ENCODE peak calls at places on chromosomes 5 and 9, in four cellular contexts. K is HepG2, Z is K562, T is GM12878. Q is an unnamed sample.

GRCh38 chr5:133251296-133252132 is 199.7 kb downstream of the HSPA4 start:
- DNase-seq in K (peak), Z (no peak), T (no peak), Q (no peak)

GRCh38 chr9:94588681-94589080 is 4.9 kb downstream of the FBP2 start:
- DNase-seq in K (no peak), Z (no peak), T (no peak), Q (no peak)

GRCh38 chr5:171869956-171870355 is 84.3 kb downstream of the SMIM23 start:
- DNase-seq in K (no peak), Z (no peak), T (no peak), Q (no peak)

GRCh38 chr9:82021198-82021597 is 32.6 kb downstream of the SPATA31D1 start:
- DNase-seq in K (peak), Z (no peak), T (no peak), Q (peak)

GRCh38 chr9:101510344-101510940 is 23.2 kb upstream of the RNF20 start:
- DNase-seq in K (no peak), Z (no peak), T (no peak), Q (no peak)

GRCh38 chr5:139177809-139178581 is 20.2 kb downstream of the SIL1 start:
- DNase-seq in K (no peak), Z (no peak), T (peak), Q (no peak)

GRCh38 chr5:547086-547924 is 23.1 kb upstream of the SLC9A3 start:
- DNase-seq in K (no peak), Z (no peak), T (no peak), Q (no peak)

GRCh38 chr5:60959156-60959555 is 14.2 kb downstream of the NDUFAF2 start:
- DNase-seq in K (no peak), Z (no peak), T (no peak), Q (no peak)

GRCh38 chr9:81320909-81321482 is 368.4 kb downstream of the TLE1 start:
- DNase-seq in K (no peak), Z (no peak), T (no peak), Q (no peak)

GRCh38 chr5:157303667-157304327 is 37.9 kb downstream of the CYFIP2 start:
- DNase-seq in K (no peak), Z (peak), T (no peak), Q (no peak)
- TF ChIP-seq MAX in K (no peak), Z (no peak), T (no peak), Q (no peak)

GRCh38 chr5:56346717-56347116 is 113.6 kb upstream of the ANKRD55 start:
- DNase-seq in K (no peak), Z (no peak), T (no peak), Q (no peak)
- TF ChIP-seq CHD4 in K (no peak), Z (no peak), T (no peak), Q (no peak)

GRCh38 chr5:6190838-6191237 is 187.5 kb downstream of the MED10 start:
- DNase-seq in K (no peak), Z (no peak), T (no peak), Q (no peak)
- TF ChIP-seq MAX in K (no peak), Z (no peak), T (no peak), Q (no peak)

GRCh38 chr9:37327553-37327952 is 94.9 kb upstream of the GRHPR start:
- DNase-seq in K (no peak), Z (no peak), T (no peak), Q (no peak)

GRCh38 chr9:37331871-37332270 is 90.6 kb upstream of the GRHPR start:
- DNase-seq in K (no peak), Z (no peak), T (no peak), Q (no peak)

GRCh38 chr9:37332581-37332980 is 89.9 kb upstream of the GRHPR start:
- DNase-seq in K (no peak), Z (no peak), T (no peak), Q (no peak)

GRCh38 chr9:37328561-37329227 is 93.8 kb upstream of the GRHPR start:
- DNase-seq in K (no peak), Z (no peak), T (no peak), Q (no peak)

DNA sequence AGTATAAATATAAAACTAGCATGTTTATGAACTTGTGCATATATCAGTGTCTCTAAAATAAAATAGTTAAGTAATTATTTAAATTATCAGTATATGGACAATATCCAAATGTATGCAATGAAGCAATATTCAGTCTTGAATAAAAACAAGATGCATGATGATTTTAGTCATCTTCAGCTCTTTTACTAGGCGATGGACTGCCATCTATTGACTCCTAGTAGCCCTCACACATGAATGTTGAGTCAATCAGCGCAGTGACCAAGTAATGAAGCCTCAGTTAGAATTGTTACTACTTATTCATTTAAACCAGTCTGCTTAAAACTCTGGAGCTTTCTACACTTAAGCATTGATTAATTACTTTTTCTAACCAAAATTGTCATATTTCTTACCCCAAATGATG is 92.9 kb upstream of the GRHPR start:
- DNase-seq in K (no peak), Z (peak), T (no peak), Q (peak)
- TF ChIP-seq CHD4 in K (no peak), Z (no peak), T (no peak), Q (no peak)

GRCh38 chr9:77708416-77708815 is 60.3 kb upstream of the GNA14 start:
- DNase-seq in K (no peak), Z (no peak), T (no peak), Q (no peak)

GRCh38 chr9:77712533-77713130 is 64.5 kb upstream of the GNA14 start:
- DNase-seq in K (peak), Z (no peak), T (no peak), Q (no peak)

GRCh38 chr9:77710276-77710675 is 62.2 kb upstream of the GNA14 start:
- DNase-seq in K (no peak), Z (no peak), T (no peak), Q (no peak)

GRCh38 chr9:77710965-77711657 is 63.0 kb upstream of the GNA14 start:
- DNase-seq in K (no peak), Z (no peak), T (no peak), Q (no peak)

DNA sequence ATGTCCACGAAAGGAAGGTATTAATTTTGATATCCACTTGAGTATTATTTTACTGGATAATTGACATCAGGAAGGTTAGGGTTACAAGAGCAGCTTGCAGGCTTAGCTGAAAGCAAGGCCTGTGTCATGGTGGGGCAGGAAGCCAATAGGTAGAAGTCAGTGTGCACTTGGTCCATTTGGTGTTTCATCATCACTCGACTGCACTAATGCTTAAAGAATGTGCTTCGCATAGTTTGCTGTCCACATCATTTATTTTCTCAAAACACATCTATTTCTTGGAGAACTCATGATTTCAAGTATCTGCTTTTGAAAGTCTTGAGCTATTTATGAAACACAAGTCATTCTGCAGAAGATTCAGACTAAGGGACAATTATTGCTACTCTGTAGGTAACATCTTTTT is 59.6 kb upstream of the GNA14 start:
- DNase-seq in K (peak), Z (no peak), T (no peak), Q (peak)
- TF ChIP-seq MAX in K (no peak), Z (no peak), T (no peak), Q (no peak)

DNA sequence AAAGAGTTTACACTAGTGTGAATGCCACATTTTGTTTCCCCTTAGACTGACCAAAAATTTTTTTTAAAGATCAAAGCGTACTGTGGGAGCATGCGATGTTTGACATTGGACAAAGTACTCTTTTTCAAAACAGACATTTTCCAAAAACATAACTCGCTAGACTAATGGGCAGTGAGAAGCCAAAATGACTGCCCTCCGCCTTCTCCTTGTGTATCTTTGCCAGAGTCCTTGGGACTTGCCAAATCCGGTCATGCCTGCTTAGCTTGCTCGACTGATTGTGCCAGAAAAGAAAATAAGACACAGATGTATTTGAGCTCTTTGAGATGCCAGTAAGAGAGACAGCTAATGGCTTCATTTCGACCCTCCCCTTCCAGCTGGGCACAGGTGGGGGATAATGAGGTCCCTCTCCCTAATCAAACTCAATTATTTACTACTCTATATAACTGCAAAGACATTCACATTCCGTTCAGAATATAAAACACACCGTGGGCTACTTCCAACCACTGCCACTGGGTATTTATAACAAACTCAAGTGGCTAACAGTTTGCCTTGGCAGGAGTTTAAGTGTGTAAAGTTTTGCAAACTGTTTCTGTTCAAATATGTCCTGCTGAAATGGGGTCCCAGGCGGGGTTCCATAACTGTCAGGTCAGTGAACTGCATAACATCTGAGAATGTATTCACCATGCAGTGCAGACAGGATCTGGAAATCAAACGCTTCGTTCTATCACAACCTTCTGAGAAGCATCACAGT is 157.4 kb downstream of the MAPKAP1 start:
- DNase-seq in K (peak), Z (no peak), T (no peak), Q (no peak)
- TF ChIP-seq CHD4 in K (no peak), Z (no peak), T (no peak), Q (no peak)

GRCh38 chr9:14343236-14343947 is 29.5 kb upstream of the NFIB start:
- DNase-seq in K (no peak), Z (no peak), T (no peak), Q (no peak)

GRCh38 chr9:14345586-14346237 is 31.8 kb upstream of the NFIB start:
- DNase-seq in K (no peak), Z (no peak), T (no peak), Q (no peak)

GRCh38 chr9:14344846-14345585 is 31.1 kb upstream of the NFIB start:
- DNase-seq in K (no peak), Z (no peak), T (no peak), Q (no peak)

GRCh38 chr9:14342746-14343145 is 28.8 kb upstream of the NFIB start:
- DNase-seq in K (no peak), Z (no peak), T (no peak), Q (no peak)

DNA sequence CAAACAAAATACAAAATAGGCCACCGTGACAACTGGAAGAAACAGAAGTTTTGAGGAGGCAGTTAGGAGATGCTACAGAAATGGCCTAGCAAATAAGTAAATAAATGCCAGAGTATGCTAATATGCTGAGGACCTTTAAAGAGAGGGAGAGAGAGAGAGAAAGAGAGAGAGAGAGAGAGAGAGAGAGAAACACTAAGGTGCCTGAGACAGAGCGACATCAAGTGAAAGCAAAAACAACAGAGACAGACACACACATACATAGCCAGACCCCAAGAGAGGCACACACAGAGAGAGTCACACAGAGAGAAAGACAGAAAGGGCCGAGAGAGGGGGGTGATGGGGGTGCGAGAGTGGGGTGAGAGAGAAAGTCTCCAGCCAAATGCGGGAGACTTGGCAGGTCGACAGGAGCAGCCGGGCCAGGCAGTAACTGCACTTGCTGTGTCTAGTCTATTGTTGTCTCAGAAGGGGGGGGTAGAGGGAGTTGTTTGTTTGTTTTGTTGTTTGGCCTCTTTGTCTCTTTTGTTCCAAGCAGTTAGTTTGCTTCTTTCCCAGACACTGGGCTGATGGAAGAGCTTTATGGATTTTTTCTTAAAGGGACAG is 30.1 kb upstream of the NFIB start:
- DNase-seq in K (no peak), Z (no peak), T (no peak), Q (peak)
- TF ChIP-seq MAX in K (no peak), Z (no peak), T (no peak), Q (no peak)

GRCh38 chr5:157361865-157362465 is 96.0 kb downstream of the CYFIP2 start:
- DNase-seq in K (no peak), Z (peak), T (no peak), Q (no peak)
- TF ChIP-seq CHD4 in K (no peak), Z (no peak), T (no peak), Q (no peak)

DNA sequence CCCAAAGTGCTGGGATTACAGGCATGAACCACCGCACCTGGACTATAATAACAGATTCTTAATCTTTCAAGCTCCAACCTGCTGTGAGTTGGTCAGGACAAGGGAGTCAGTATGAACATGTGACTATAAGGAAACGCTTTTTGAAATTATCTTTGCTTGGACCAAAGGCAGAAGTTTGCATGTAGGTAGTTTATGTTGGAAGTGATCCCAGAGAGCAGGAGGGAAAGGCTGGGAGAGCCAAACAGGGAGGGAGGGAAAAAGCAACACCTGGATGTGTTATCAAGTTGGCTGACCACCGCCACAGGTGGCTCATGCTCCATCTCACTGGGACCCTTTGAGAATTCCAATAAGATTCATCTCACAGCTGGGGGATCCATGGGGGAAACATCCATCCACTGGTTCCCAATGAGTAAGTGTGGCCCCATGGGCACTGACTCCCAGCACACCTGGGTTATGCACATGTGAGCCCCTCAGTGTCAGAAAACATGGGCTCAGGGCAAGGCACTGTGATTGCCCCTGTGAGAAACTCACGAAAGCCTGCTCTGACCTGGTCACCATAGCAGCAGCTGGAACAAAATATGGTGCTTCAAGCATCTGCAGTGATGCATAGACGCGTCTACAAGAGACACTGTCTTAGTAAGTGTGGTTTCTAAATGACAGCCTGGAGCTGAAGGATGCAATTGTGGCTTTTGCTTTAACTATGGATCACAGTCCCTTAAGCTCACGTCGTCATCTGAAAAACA is 62.1 kb downstream of the ARSB start:
- DNase-seq in K (no peak), Z (no peak), T (no peak), Q (no peak)
- TF ChIP-seq MAX in K (no peak), Z (no peak), T (no peak), Q (no peak)

GRCh38 chr9:126219717-126220116 is 106.9 kb upstream of the MVB12B start:
- DNase-seq in K (no peak), Z (no peak), T (no peak), Q (no peak)
- TF ChIP-seq CHD4 in K (no peak), Z (no peak), T (no peak), Q (no peak)